ENCODE peak calls at places on chromosome 11, in ten cellular contexts. E is HTR-8/SVneo; I is GDM1; X is mucosa of gallbladder; T is midbrain; G is NAMALWA; V is Panc1; N is ELR; Y is CD4-positive, alpha-beta memory T cell; B is WERI-Rb-1. P is an unnamed sample.

GRCh38 chr11:17748044-17748443 is 13.5 kb downstream of the KCNC1 start:
- DNase-seq in B (no peak), N (no peak), G (no peak), Y (no peak), E (no peak), X (no peak), V (no peak), I (no peak), T (no peak), P (no peak)

GRCh38 chr11:15867886-15868285 is 488.5 kb downstream of the SOX6 start:
- DNase-seq in T (no peak), V (no peak), Y (no peak), N (no peak), I (no peak), X (no peak), G (no peak), B (no peak), E (no peak), P (no peak)

GRCh38 chr11:69654660-69655478 is 13.9 kb downstream of the CCND1 start:
- DNase-seq in I (no peak), N (peak), B (no peak), T (no peak), G (no peak), X (peak), E (no peak), V (no peak), Y (no peak), P (no peak)

GRCh38 chr11:1714908-1715885 is 18.2 kb downstream of the KRTAP5-6 start:
- DNase-seq in X (no peak), N (no peak), Y (no peak), G (no peak), E (no peak), V (no peak), T (no peak), I (no peak), B (no peak), P (no peak)

GRCh38 chr11:114171257-114172054 is 111.9 kb downstream of the ZBTB16 start:
- DNase-seq in Y (no peak), T (no peak), I (no peak), G (no peak), B (no peak), X (peak), N (no peak), V (no peak), E (no peak), P (no peak)

GRCh38 chr11:2668876-2669275 is 30.9 kb downstream of the KCNQ1OT1 start:
- DNase-seq in T (no peak), V (no peak), X (peak), I (no peak), E (no peak), B (peak), G (no peak), Y (no peak), N (no peak), P (no peak)

GRCh38 chr11:118229274-118229847 is 4.5 kb upstream of the JAML start:
- DNase-seq in V (no peak), G (no peak), Y (no peak), B (no peak), T (no peak), N (no peak), X (no peak), I (no peak), E (no peak), P (no peak)

GRCh38 chr11:14124886-14125285 is 162.4 kb downstream of the SPON1 start:
- DNase-seq in E (no peak), I (no peak), N (no peak), B (no peak), X (no peak), Y (no peak), T (peak), G (no peak), V (no peak), P (no peak)

GRCh38 chr11:126268361-126268707 is 361 bp downstream of the SRPRA start:
- DNase-seq in T (no peak), B (no peak), E (peak), I (no peak), G (no peak), N (peak), X (no peak), V (no peak), Y (no peak), P (no peak)

GRCh38 chr11:46413755-46414465 is 22.3 kb upstream of the CHRM4 start:
- DNase-seq in E (no peak), Y (no peak), V (no peak), I (no peak), X (no peak), B (no peak), T (no peak), G (no peak), N (no peak), P (no peak)

GRCh38 chr11:6248248-6248647 is 9.4 kb downstream of the CNGA4 start:
- DNase-seq in T (no peak), V (no peak), E (no peak), I (no peak), Y (no peak), B (no peak), X (no peak), G (no peak), N (no peak), P (no peak)

GRCh38 chr11:86606270-86606848 is 66.1 kb downstream of the ME3 start:
- DNase-seq in X (no peak), Y (no peak), N (no peak), E (no peak), G (no peak), B (no peak), V (no peak), I (no peak), T (no peak), P (no peak)